ENCODE peak calls at places on chromosomes 12 and 14, in ten cellular contexts. H, Y, A, G, E, W, Z, N, V and C are unnamed samples.

GRCh38 chr12:12714276-12715001 is 2.7 kb upstream of the CDKN1B start:
- DNase-seq in H (peak; percentile 54), Y (peak; percentile 66), A (peak; percentile 35), G (no peak), E (peak; percentile 47), W (peak; percentile 63), Z (no peak), N (peak; percentile 48), V (peak; percentile 41), C (peak; percentile 61)

GRCh38 chr14:60926002-60926401 is 54.9 kb downstream of the TRMT5 start:
- DNase-seq in H (no peak), Y (no peak), A (no peak), G (no peak), E (no peak), W (no peak), Z (no peak), N (no peak), V (no peak), C (no peak)

GRCh38 chr12:131896811-131897270 is 2.4 kb downstream of the ULK1 start:
- DNase-seq in H (no peak), Y (no peak), A (no peak), G (peak; percentile 39), E (peak; percentile 81), W (no peak), Z (no peak), N (peak; percentile 87), V (peak; percentile 83), C (no peak)

GRCh38 chr14:91256661-91257060 is 12.2 kb upstream of the GPR68 start:
- DNase-seq in H (no peak), Y (no peak), A (no peak), G (no peak), E (no peak), W (no peak), Z (no peak), N (peak; percentile 52), V (no peak), C (no peak)

GRCh38 chr14:21924479-21924878 is 250.9 kb upstream of the OR4E1 start:
- DNase-seq in H (no peak), Y (no peak), A (no peak), G (no peak), E (no peak), W (no peak), Z (peak; percentile 24), N (no peak), V (no peak), C (no peak)

GRCh38 chr12:43841253-43841652 is 5.4 kb downstream of the TMEM117 start:
- DNase-seq in H (no peak), Y (no peak), A (no peak), G (no peak), E (no peak), W (no peak), Z (no peak), N (peak; percentile 63), V (no peak), C (no peak)

GRCh38 chr14:21910260-21910659 is 236.6 kb upstream of the OR4E1 start:
- DNase-seq in H (no peak), Y (no peak), A (no peak), G (no peak), E (no peak), W (no peak), Z (no peak), N (no peak), V (no peak), C (no peak)

GRCh38 chr12:132614861-132615578 is 3.6 kb upstream of the P2RX2 start:
- DNase-seq in H (peak; percentile 82), Y (peak; percentile 65), A (peak; percentile 76), G (peak; percentile 73), E (peak; percentile 71), W (peak; percentile 72), Z (peak; percentile 69), N (peak; percentile 92), V (peak; percentile 89), C (peak; percentile 91)

GRCh38 chr14:92441751-92442477 is 71.7 kb upstream of the RIN3 start:
- DNase-seq in H (no peak), Y (no peak), A (no peak), G (no peak), E (no peak), W (no peak), Z (no peak), N (no peak), V (no peak), C (no peak)

GRCh38 chr12:96882862-96883261 is 24.2 kb upstream of the NEDD1 start:
- DNase-seq in H (no peak), Y (no peak), A (no peak), G (peak; percentile 87), E (no peak), W (no peak), Z (no peak), N (peak; percentile 62), V (no peak), C (peak; percentile 75)